ENCODE peak calls at places on chromosomes 3 and 15, in six cellular contexts. R is lower lobe of right lung; F is CD8-positive, alpha-beta T cell; T is transverse colon; K is esophagus squamous epithelium; W is Panc1. U is an unnamed sample.

GRCh38 chr3:117268318-117268717 is 558.7 kb downstream of the TUSC7 start:
- DNase-seq in R (no peak), F (no peak), K (no peak), W (no peak), T (no peak), U (no peak)

GRCh38 chr3:173396191-173397041 is 1.1 kb upstream of the NLGN1 start:
- DNase-seq in R (no peak), K (no peak), W (no peak), F (no peak), T (no peak), U (no peak)

GRCh38 chr3:129439381-129439816 is 349 bp downstream of the MBD4 start:
- DNase-seq in F (peak; percentile 44), R (peak; percentile 81), T (peak; percentile 64), W (no peak), K (peak; percentile 49), U (peak; percentile 65)

GRCh38 chr15:63595066-63595465 is 2.1 kb upstream of the FBXL22 start:
- DNase-seq in R (no peak), W (no peak), F (no peak), T (no peak), K (no peak), U (no peak)

GRCh38 chr15:39301589-39301999 is 279.3 kb upstream of the THBS1 start:
- DNase-seq in F (no peak), R (no peak), W (no peak), K (no peak), T (no peak), U (no peak)

GRCh38 chr3:113034011-113034410 is 43.2 kb downstream of the GTPBP8 start:
- DNase-seq in R (no peak), W (no peak), F (no peak), K (no peak), T (no peak), U (no peak)

GRCh38 chr3:5057857-5058324 is 64.2 kb upstream of the ARL8B start:
- DNase-seq in W (peak; percentile 75), R (peak; percentile 81), F (peak; percentile 73), T (peak; percentile 84), K (no peak), U (peak; percentile 65)

GRCh38 chr15:42146551-42147430 is 9.6 kb downstream of the PLA2G4F start:
- DNase-seq in T (no peak), R (no peak), W (no peak), F (no peak), K (no peak), U (no peak)

GRCh38 chr15:72599855-72600464 is 54.5 kb upstream of the GOLGA6B start:
- DNase-seq in F (no peak), K (no peak), W (peak; percentile 54), R (no peak), T (no peak), U (no peak)

GRCh38 chr15:100335335-100335999 is 6.3 kb downstream of the ADAMTS17 start:
- DNase-seq in W (no peak), T (no peak), F (no peak), R (no peak), K (no peak), U (no peak)

GRCh38 chr3:16338999-16339398 is 74.0 kb downstream of the OXNAD1 start:
- DNase-seq in R (no peak), W (no peak), F (no peak), T (no peak), K (no peak), U (no peak)

GRCh38 chr3:19931767-19932188 is 2.2 kb downstream of the EFHB start:
- DNase-seq in K (no peak), W (no peak), R (no peak), T (no peak), F (no peak), U (no peak)

GRCh38 chr15:51793521-51793920 is 35.9 kb upstream of the TMOD3 start:
- DNase-seq in T (no peak), R (peak; percentile 48), F (no peak), K (no peak), W (no peak), U (no peak)

GRCh38 chr3:27431116-27431515 is 53.1 kb downstream of the SLC4A7 start:
- DNase-seq in F (no peak), R (no peak), T (no peak), W (peak; percentile 78), K (no peak), U (no peak)

GRCh38 chr3:170751894-170752283 is 118.1 kb downstream of the RPL22L1 start:
- DNase-seq in K (no peak), F (no peak), T (no peak), W (no peak), R (no peak), U (no peak)

GRCh38 chr3:170750478-170750830 is 119.5 kb downstream of the RPL22L1 start:
- DNase-seq in K (no peak), T (no peak), W (no peak), F (no peak), R (no peak), U (no peak)

GRCh38 chr3:170749765-170750477 is 120.1 kb downstream of the RPL22L1 start:
- DNase-seq in W (no peak), R (no peak), F (no peak), K (no peak), T (no peak), U (no peak)

GRCh38 chr3:170751083-170751893 is 118.7 kb downstream of the RPL22L1 start:
- DNase-seq in K (no peak), T (peak; percentile 11), W (peak; percentile 83), F (no peak), R (no peak), U (no peak)

DNA sequence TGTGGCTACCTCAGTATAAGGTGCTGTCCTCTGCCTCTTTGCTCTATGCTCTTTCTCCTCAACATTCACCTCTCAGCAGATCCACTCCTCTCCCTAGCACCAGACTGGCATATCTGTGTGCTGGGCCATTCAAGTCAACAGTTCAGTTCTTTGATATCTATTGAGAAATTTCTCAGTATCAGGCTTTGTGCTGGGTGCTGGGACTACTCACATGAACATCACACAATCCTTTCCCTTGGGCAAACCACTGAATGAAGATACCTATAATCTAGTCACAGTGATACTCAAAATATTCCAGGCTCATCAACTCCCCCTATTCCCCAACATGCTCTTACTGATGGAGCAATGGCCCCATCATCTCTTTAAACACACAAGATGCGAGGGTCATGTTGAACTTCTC is 120.8 kb downstream of the RPL22L1 start:
- DNase-seq in R (no peak), F (no peak), K (no peak), W (no peak), T (no peak), U (no peak)
- H3K4me1 ChIP-seq in R (peaks cover 12% of the 10 kb centered on the region), F (no peaks in the 10 kb centered on the region), K (peaks cover 31% of the 10 kb centered on the region), W (peaks cover 27% of the 10 kb centered on the region), T (peaks cover 6% of the 10 kb centered on the region), U (no peaks in the 10 kb centered on the region)

GRCh38 chr3:188156051-188156450 is 2.1 kb downstream of the LPP start:
- DNase-seq in K (no peak), F (no peak), W (no peak), T (no peak), R (no peak), U (no peak)

GRCh38 chr3:188154758-188155574 is 1.0 kb downstream of the LPP start:
- DNase-seq in T (peak; percentile 49), W (no peak), R (no peak), F (no peak), K (no peak), U (no peak)

GRCh38 chr3:188157971-188158370 is 4.0 kb downstream of the LPP start:
- DNase-seq in K (no peak), R (no peak), W (no peak), F (no peak), T (peak; percentile 70), U (peak; percentile 66)

GRCh38 chr3:188158731-188159355 is 4.9 kb downstream of the LPP start:
- DNase-seq in F (no peak), W (no peak), T (no peak), K (no peak), R (no peak), U (no peak)

DNA sequence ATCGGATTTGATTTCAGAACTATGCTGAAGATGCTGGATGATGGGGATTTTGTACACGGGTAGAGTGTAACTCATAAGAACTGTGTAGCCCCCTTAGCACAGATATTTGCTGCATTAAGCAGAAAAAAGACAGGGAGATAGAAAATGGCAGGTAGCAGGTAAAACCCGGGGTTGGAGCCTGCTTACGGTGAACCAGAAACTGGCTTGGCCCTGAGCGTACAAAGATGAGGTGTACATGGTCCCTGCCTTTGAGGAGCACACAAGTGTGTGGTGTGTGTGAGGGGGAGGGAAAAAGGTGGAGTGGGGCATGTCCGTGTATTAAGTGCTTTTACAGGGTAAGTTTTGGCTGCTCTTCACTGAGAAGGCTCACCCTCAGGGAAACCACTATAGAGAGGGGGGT is 3.5 kb downstream of the LPP start:
- DNase-seq in F (no peak), K (no peak), R (no peak), T (no peak), W (no peak), U (no peak)
- H3K4me3 ChIP-seq in F (no peak overlapping the region), K (no peak overlapping the region), R (no peak overlapping the region), T (no peak overlapping the region), W (no peak overlapping the region), U (no peak overlapping the region)

DNA sequence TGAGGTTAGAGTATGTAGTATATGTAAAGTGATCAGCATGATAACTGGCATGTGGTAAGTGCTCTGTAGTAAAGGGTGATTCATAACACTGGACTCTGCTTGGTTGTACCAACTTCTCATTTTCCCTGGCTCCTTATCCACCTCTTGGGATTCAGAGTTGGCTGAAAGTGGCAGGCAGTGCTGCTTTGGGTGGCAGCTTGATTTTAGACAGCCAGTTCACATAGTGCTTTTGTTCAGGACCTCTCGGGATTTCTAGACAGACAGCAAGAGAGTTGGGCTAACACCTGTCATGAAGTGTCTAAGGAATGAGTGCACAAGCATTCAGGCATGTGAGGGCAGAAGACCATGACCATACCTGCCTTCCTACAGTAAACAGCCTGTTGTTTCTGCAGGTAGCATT is 69.0 kb downstream of the RBM6 start:
- DNase-seq in F (no peak), T (no peak), W (no peak), R (no peak), K (no peak), U (no peak)
- H3K36me3 ChIP-seq in F (peaks cover 6% of the 10 kb centered on the region), T (peaks cover 4% of the 10 kb centered on the region), W (no peaks in the 10 kb centered on the region), R (peaks cover 31% of the 10 kb centered on the region), K (no peaks in the 10 kb centered on the region), U (no peaks in the 10 kb centered on the region)

GRCh38 chr3:105352976-105353375 is 13.7 kb upstream of the ALCAM start:
- DNase-seq in R (no peak), W (no peak), T (no peak), K (no peak), F (no peak), U (no peak)
- H3K4me1 ChIP-seq in R (no peaks in the 10 kb centered on the region), W (no peaks in the 10 kb centered on the region), T (no peaks in the 10 kb centered on the region), K (no peaks in the 10 kb centered on the region), F (no peaks in the 10 kb centered on the region), U (peaks cover 4% of the 10 kb centered on the region)

DNA sequence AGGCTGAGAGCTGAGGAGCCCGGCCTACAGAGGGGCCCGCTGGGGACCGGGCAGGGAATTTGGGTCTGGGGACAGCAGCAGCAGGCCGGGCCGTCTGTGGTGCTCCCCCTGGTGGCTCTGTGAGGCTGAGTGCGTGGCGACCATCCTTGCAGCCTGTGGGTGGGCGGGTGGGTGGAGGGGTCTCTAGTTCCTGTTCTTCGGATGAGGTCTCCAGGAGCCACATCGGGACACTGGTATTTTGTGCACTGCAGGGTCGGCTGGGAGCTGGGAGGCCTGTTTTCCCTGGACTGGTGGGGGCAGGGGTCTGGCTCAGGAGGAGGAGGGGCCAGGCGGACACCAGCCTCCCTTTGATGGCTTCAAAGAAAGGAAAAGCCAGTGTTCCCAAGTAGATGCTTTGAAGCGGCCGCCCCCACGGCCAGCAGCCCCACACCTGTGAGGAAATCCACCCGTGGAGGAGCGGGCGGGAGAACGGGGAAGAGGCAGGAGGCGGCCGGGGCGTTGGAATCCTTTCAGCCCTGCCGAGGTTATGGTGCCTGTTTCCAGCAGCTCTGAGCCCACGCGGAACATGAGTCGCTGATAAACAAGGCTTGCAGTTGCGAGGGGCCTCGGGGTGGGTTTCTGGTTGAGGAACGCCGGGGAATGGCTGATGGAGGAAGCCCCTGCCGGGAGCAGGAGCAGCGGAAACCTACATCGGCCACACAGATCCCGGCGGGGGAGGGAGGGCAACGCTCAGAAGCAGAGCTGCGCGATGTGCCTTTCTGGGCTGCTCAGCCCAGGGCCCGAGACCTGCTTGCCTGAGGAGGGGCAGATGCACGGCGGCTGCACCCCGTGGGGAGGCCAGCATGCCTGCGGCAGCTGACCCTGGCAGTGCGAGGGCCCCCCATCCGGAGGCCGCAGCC is 154.3 kb downstream of the NSMCE3 start:
- DNase-seq in F (peak; percentile 21), R (no peak), T (no peak), K (no peak), W (no peak), U (no peak)
- H3K4me3 ChIP-seq in F (peak overlapping the region; percentile 39), R (peak overlapping the region; percentile 38), T (no peak overlapping the region), K (peak overlapping the region; percentile 36), W (no peak overlapping the region), U (no peak overlapping the region)